ENCODE peak calls at places on chromosomes 2 and 18, in seven cellular contexts. M is mesenchymal stem cell; B is RWPE1; A is CD4-positive, alpha-beta memory T cell; H is central memory CD4-positive, alpha-beta T cell; N is CD8-positive, alpha-beta T cell; C is T follicular helper cell. I is an unnamed sample.

GRCh38 chr2:134863446-134863845 is 25.0 kb downstream of the ACMSD start:
- DNase-seq in N (no peak), M (no peak), A (no peak), H (no peak), C (no peak), B (no peak), I (no peak)

GRCh38 chr2:203689424-203690109 is 16.9 kb upstream of the CD28 start:
- DNase-seq in C (no peak), A (no peak), H (no peak), N (no peak), B (no peak), M (no peak), I (no peak)

GRCh38 chr2:128320609-128321420 is 2.1 kb upstream of the HS6ST1 start:
- DNase-seq in H (no peak), A (no peak), B (no peak), M (no peak), C (no peak), N (no peak), I (no peak)

GRCh38 chr2:77521931-77522470 is at the start of gene LRRTM4:
- DNase-seq in H (no peak), M (peak), N (no peak), B (no peak), A (no peak), C (no peak), I (no peak)

GRCh38 chr2:127584516-127585033 is 49.1 kb downstream of the MYO7B start:
- DNase-seq in A (no peak), M (no peak), N (no peak), C (no peak), B (no peak), H (no peak), I (no peak)

GRCh38 chr18:31738460-31739407 is 21.9 kb downstream of the SLC25A52 start:
- DNase-seq in N (no peak), C (no peak), B (no peak), H (no peak), A (no peak), M (no peak), I (no peak)

GRCh38 chr2:45236268-45236667 is 227.0 kb upstream of the SIX2 start:
- DNase-seq in H (no peak), N (no peak), C (no peak), B (no peak), A (no peak), M (no peak), I (no peak)

GRCh38 chr18:42159146-42159545 is 204.1 kb downstream of the PIK3C3 start:
- DNase-seq in N (no peak), M (no peak), C (no peak), B (no peak), A (no peak), H (no peak), I (no peak)

GRCh38 chr18:7950380-7951143 is 383.4 kb downstream of the PTPRM start:
- DNase-seq in M (peak), B (peak), C (no peak), H (no peak), A (no peak), N (no peak), I (no peak)

GRCh38 chr2:67006373-67006960 is 390.7 kb upstream of the ETAA1 start:
- DNase-seq in C (no peak), B (no peak), M (no peak), N (no peak), H (no peak), A (no peak), I (no peak)

GRCh38 chr18:46431522-46432171 is 225.4 kb downstream of the LOXHD1 start:
- DNase-seq in C (no peak), M (no peak), H (no peak), N (no peak), B (no peak), A (no peak), I (no peak)

GRCh38 chr2:45649457-45649854 is 2.0 kb upstream of the PRKCE start:
- DNase-seq in M (peak), N (no peak), A (no peak), H (no peak), B (no peak), C (no peak), I (no peak)

GRCh38 chr2:43224571-43225092 is 1.8 kb downstream of the ZFP36L2 start:
- DNase-seq in H (peak), N (no peak), M (peak), A (no peak), C (peak), B (no peak), I (no peak)

GRCh38 chr2:43179947-43180346 is 46.5 kb downstream of the ZFP36L2 start:
- DNase-seq in N (no peak), H (no peak), M (no peak), A (no peak), B (no peak), C (no peak), I (no peak)

GRCh38 chr2:65432227-65433190 is at the start of gene SPRED2:
- DNase-seq in B (peak), C (peak), H (peak), M (peak), N (no peak), A (peak), I (peak)

GRCh38 chr18:40366521-40366920 is 1588.5 kb upstream of the PIK3C3 start:
- DNase-seq in A (no peak), B (no peak), N (no peak), M (no peak), C (no peak), H (no peak), I (no peak)

GRCh38 chr2:176552456-176553135 is 283.4 kb downstream of the MTX2 start:
- DNase-seq in H (no peak), M (no peak), A (no peak), C (no peak), B (no peak), N (no peak), I (no peak)

GRCh38 chr2:174835797-174836255 is 71.6 kb upstream of the CHRNA1 start:
- DNase-seq in H (no peak), N (no peak), C (no peak), M (peak), B (no peak), A (no peak), I (no peak)

GRCh38 chr2:23574919-23575654 is 190.1 kb downstream of the KLHL29 start:
- DNase-seq in H (no peak), C (no peak), N (no peak), A (no peak), B (no peak), M (no peak), I (no peak)

GRCh38 chr2:19574788-19575260 is 216.4 kb upstream of the OSR1 start:
- DNase-seq in C (no peak), N (no peak), H (no peak), M (peak), A (no peak), B (no peak), I (no peak)

GRCh38 chr18:3857544-3857943 is 407.6 kb downstream of the TGIF1 start:
- DNase-seq in M (no peak), N (no peak), B (no peak), C (no peak), H (no peak), A (no peak), I (no peak)

GRCh38 chr2:181678033-181678586 is 2.2 kb downstream of the NEUROD1 start:
- DNase-seq in H (peak), B (peak), M (peak), C (peak), N (peak), A (peak), I (no peak)

GRCh38 chr2:40300391-40300790 is 151.5 kb downstream of the SLC8A1 start:
- DNase-seq in H (no peak), C (no peak), A (no peak), B (no peak), N (no peak), M (no peak), I (no peak)

GRCh38 chr18:71362140-71362539 is 1073.3 kb downstream of the SOCS6 start:
- DNase-seq in C (no peak), H (no peak), N (no peak), A (no peak), M (no peak), B (no peak), I (no peak)

GRCh38 chr2:203394519-203395227 is 66.5 kb downstream of the ABI2 start:
- DNase-seq in B (no peak), C (no peak), N (no peak), M (no peak), H (no peak), A (no peak), I (no peak)

GRCh38 chr18:421236-422155 is 79.0 kb downstream of the COLEC12 start:
- DNase-seq in N (no peak), M (no peak), C (no peak), H (no peak), B (no peak), A (no peak), I (no peak)

GRCh38 chr2:2755990-2756389 is 424.9 kb upstream of the MYT1L start:
- DNase-seq in B (no peak), M (no peak), H (no peak), A (no peak), N (no peak), C (no peak), I (no peak)

GRCh38 chr2:173752152-173752551 is 213.0 kb downstream of the SP3 start:
- DNase-seq in B (peak), C (no peak), M (no peak), A (no peak), H (no peak), N (no peak), I (no peak)

GRCh38 chr2:112065966-112066365 is 10.9 kb downstream of the TMEM87B start:
- DNase-seq in A (no peak), C (no peak), H (no peak), N (no peak), B (peak), M (peak), I (no peak)

GRCh38 chr18:45569566-45569965 is 45.7 kb upstream of the SLC14A2 start:
- DNase-seq in B (no peak), N (no peak), C (no peak), A (no peak), H (no peak), M (no peak), I (no peak)

GRCh38 chr2:84077504-84077903 is 381.6 kb downstream of the SUCLG1 start:
- DNase-seq in N (no peak), H (no peak), M (no peak), B (peak), A (no peak), C (no peak), I (no peak)

GRCh38 chr2:15302154-15302553 is 259.0 kb downstream of the NBAS start:
- DNase-seq in B (no peak), C (no peak), M (peak), H (no peak), A (no peak), N (no peak), I (no peak)

GRCh38 chr2:236862526-236862925 is 223.2 kb upstream of the COPS8 start:
- DNase-seq in N (no peak), H (no peak), C (no peak), B (no peak), A (no peak), M (no peak), I (no peak)

GRCh38 chr2:206527153-206527552 is 83.8 kb downstream of the ADAM23 start:
- DNase-seq in M (no peak), C (no peak), B (peak), N (no peak), A (no peak), H (no peak), I (no peak)

GRCh38 chr2:200253631-200254030 is 52.9 kb upstream of the SPATS2L start:
- DNase-seq in H (no peak), A (no peak), N (no peak), B (no peak), M (peak), C (no peak), I (no peak)

GRCh38 chr2:38509322-38509946 is 93.3 kb downstream of the HNRNPLL start:
- DNase-seq in C (no peak), B (peak), N (no peak), H (no peak), M (peak), A (no peak), I (no peak)